ENCODE peak calls at places on chromosome 22, in eight cellular contexts. P is tibial nerve; W is upper lobe of right lung; G is CD4-positive, alpha-beta T cell; Y is ovary; L is nephron progenitor cell; R is foreskin keratinocyte; A is neural crest cell. Z is an unnamed sample.

GRCh38 chr22:26894766-26895485 is 237.5 kb downstream of the MIAT start:
- DNase-seq in P (no peak), W (no peak), G (no peak), Y (no peak), L (no peak), R (peak), A (no peak), Z (no peak)

GRCh38 chr22:27752141-27752540 is 49.4 kb downstream of the MN1 start:
- DNase-seq in P (no peak), W (no peak), G (no peak), Y (no peak), L (no peak), R (no peak), A (no peak), Z (no peak)

GRCh38 chr22:48736593-48737460 is 1090.8 kb downstream of the BRD1 start:
- DNase-seq in P (no peak), W (peak), G (no peak), Y (no peak), L (no peak), R (no peak), A (no peak), Z (no peak)

GRCh38 chr22:24054356-24054755 is 43.3 kb downstream of the CABIN1 start:
- DNase-seq in P (no peak), W (no peak), G (no peak), Y (no peak), L (no peak), R (no peak), A (no peak), Z (no peak)

GRCh38 chr22:27768027-27768640 is 33.4 kb downstream of the MN1 start:
- DNase-seq in P (no peak), W (no peak), G (no peak), Y (no peak), L (no peak), R (no peak), A (no peak), Z (no peak)

GRCh38 chr22:26038365-26038764 is 130.9 kb upstream of the SEZ6L start:
- DNase-seq in P (no peak), W (no peak), G (no peak), Y (no peak), L (no peak), R (no peak), A (no peak), Z (no peak)

GRCh38 chr22:37418627-37419369 is 8.5 kb downstream of the ELFN2 start:
- DNase-seq in P (no peak), W (no peak), G (no peak), Y (no peak), L (no peak), R (peak), A (no peak), Z (no peak)

GRCh38 chr22:25076281-25076680 is 123.4 kb upstream of the CRYBB3 start:
- DNase-seq in P (no peak), W (no peak), G (no peak), Y (no peak), L (no peak), R (no peak), A (no peak), Z (peak)

GRCh38 chr22:47201186-47201995 is 438.9 kb downstream of the TBC1D22A start:
- DNase-seq in P (peak), W (peak), G (no peak), Y (peak), L (no peak), R (no peak), A (no peak), Z (peak)

GRCh38 chr22:38138961-38139360 is 28.5 kb upstream of the BAIAP2L2 start:
- DNase-seq in P (no peak), W (peak), G (no peak), Y (no peak), L (no peak), R (no peak), A (no peak), Z (no peak)

GRCh38 chr22:37284807-37285355 is 2.6 kb downstream of the CYTH4 start:
- DNase-seq in P (no peak), W (peak), G (peak), Y (no peak), L (no peak), R (no peak), A (no peak), Z (peak)

GRCh38 chr22:42217019-42217751 is 53.3 kb downstream of the TCF20 start:
- DNase-seq in P (no peak), W (no peak), G (no peak), Y (no peak), L (no peak), R (no peak), A (no peak), Z (no peak)

GRCh38 chr22:45499746-45500145 is 2.9 kb upstream of the FBLN1 start:
- DNase-seq in P (no peak), W (no peak), G (no peak), Y (peak), L (no peak), R (no peak), A (no peak), Z (no peak)

GRCh38 chr22:48849513-48849912 is 978.2 kb downstream of the BRD1 start:
- DNase-seq in P (no peak), W (peak), G (no peak), Y (no peak), L (no peak), R (no peak), A (no peak), Z (no peak)

GRCh38 chr22:46635756-46636155 is 15.6 kb downstream of the GRAMD4 start:
- DNase-seq in P (no peak), W (no peak), G (no peak), Y (no peak), L (peak), R (no peak), A (no peak), Z (no peak)

GRCh38 chr22:26565181-26565580 is 24.8 kb downstream of the TPST2 start:
- DNase-seq in P (no peak), W (no peak), G (no peak), Y (no peak), L (no peak), R (peak), A (no peak), Z (no peak)

GRCh38 chr22:45253039-45253641 is 12.4 kb upstream of the KIAA0930 start:
- DNase-seq in P (no peak), W (no peak), G (no peak), Y (no peak), L (no peak), R (no peak), A (no peak), Z (no peak)

GRCh38 chr22:32850591-32851517 is 49.3 kb downstream of the TIMP3 start:
- DNase-seq in P (peak), W (no peak), G (no peak), Y (peak), L (no peak), R (no peak), A (no peak), Z (no peak)

GRCh38 chr22:22687638-22688500 is 43.5 kb downstream of the GGTLC2 start:
- DNase-seq in P (no peak), W (no peak), G (no peak), Y (no peak), L (peak), R (peak), A (peak), Z (no peak)

GRCh38 chr22:31857247-31857646 is 87.1 kb upstream of the YWHAH start:
- DNase-seq in P (no peak), W (no peak), G (no peak), Y (no peak), L (peak), R (peak), A (no peak), Z (no peak)

GRCh38 chr22:42925598-42925997 is 68.5 kb upstream of the ARFGAP3 start:
- DNase-seq in P (no peak), W (peak), G (no peak), Y (no peak), L (no peak), R (no peak), A (no peak), Z (peak)

GRCh38 chr22:35170716-35171697 is 86.3 kb upstream of the HMGXB4 start:
- DNase-seq in P (no peak), W (peak), G (no peak), Y (no peak), L (no peak), R (peak), A (no peak), Z (no peak)

GRCh38 chr22:22210375-22210774 is 34.2 kb upstream of the VPREB1 start:
- DNase-seq in P (no peak), W (no peak), G (no peak), Y (no peak), L (no peak), R (peak), A (no peak), Z (no peak)

GRCh38 chr22:24550028-24550901 is 4.7 kb downstream of the GUCD1 start:
- DNase-seq in P (no peak), W (no peak), G (no peak), Y (no peak), L (no peak), R (no peak), A (no peak), Z (no peak)

GRCh38 chr22:30933457-30933856 is 35.1 kb downstream of the MORC2 start:
- DNase-seq in P (no peak), W (no peak), G (no peak), Y (no peak), L (no peak), R (no peak), A (no peak), Z (no peak)

GRCh38 chr22:45007247-45007945 is 2.4 kb downstream of the PHF21B start:
- DNase-seq in P (no peak), W (no peak), G (no peak), Y (peak), L (peak), R (no peak), A (peak), Z (no peak)

GRCh38 chr22:48489551-48490512 is 1337.8 kb downstream of the BRD1 start:
- DNase-seq in P (no peak), W (peak), G (no peak), Y (peak), L (peak), R (no peak), A (peak), Z (no peak)

GRCh38 chr22:26702906-26703830 is 45.8 kb downstream of the MIAT start:
- DNase-seq in P (no peak), W (no peak), G (no peak), Y (no peak), L (no peak), R (no peak), A (no peak), Z (no peak)

GRCh38 chr22:44625981-44626687 is 75.9 kb upstream of the PRR5 start:
- DNase-seq in P (peak), W (peak), G (peak), Y (peak), L (peak), R (peak), A (peak), Z (peak)

GRCh38 chr22:23066200-23067022 is 3.9 kb upstream of the GNAZ start:
- DNase-seq in P (no peak), W (peak), G (no peak), Y (peak), L (no peak), R (no peak), A (no peak), Z (peak)

GRCh38 chr22:45997077-45997774 is 20.3 kb upstream of the WNT7B start:
- DNase-seq in P (peak), W (peak), G (no peak), Y (peak), L (peak), R (no peak), A (no peak), Z (no peak)

GRCh38 chr22:33917744-33918406 is 2.4 kb downstream of the LARGE1 start:
- DNase-seq in P (no peak), W (no peak), G (no peak), Y (no peak), L (peak), R (no peak), A (no peak), Z (no peak)

GRCh38 chr22:24434472-24435322 is 7.3 kb downstream of the ADORA2A start:
- DNase-seq in P (no peak), W (peak), G (peak), Y (no peak), L (no peak), R (no peak), A (no peak), Z (peak)

GRCh38 chr22:43263645-43264514 is 76.9 kb upstream of the TTLL12 start:
- DNase-seq in P (no peak), W (no peak), G (peak), Y (peak), L (no peak), R (peak), A (no peak), Z (peak)

DNA sequence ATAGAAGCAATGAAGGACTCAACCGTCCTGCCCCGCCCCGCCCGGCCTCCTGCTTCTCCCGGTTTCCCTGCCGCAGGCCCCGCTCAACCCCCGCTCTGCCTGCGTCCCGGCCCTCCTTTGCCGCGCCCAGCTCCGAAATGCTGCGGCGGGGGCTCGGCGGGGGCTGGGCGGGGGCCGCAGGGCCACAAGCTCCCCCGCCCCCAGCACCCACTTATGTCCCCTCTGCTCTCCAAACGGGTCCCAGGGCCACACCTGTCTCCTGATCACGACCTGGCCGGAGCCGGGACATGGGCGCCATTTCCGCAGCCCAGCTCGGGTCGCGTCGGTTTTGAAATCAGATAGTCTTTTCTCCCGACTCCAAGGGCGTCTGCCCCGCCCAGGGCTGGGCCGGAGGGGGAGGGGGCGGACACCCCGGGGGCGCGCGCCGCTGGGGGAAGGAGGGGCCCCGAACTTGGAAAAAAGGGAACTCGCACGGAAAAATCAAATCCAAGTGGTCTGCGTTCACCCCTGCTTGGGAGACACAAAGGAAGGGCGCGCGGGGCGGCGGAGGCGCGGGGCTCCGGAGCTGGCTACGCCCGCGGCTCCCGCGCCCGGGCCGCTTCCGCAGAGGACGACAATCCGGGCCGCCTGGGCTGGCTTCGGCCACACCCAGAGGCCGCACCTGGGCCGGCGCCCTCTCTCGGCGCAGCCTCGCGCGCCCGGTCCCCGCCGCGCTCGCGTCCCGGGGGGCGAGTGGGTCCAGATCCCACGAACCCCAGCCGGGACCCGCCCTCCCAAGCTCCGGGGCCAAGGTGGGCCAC is 70.5 kb upstream of the EP300 start:
- DNase-seq in P (peak), W (peak), G (peak), Y (peak), L (peak), R (peak), A (peak), Z (peak)
- TF ChIP-seq CTCF in P (peak), W (peak), G (no peak), Y (no peak), L (no peak), R (peak), A (no peak), Z (no peak)

GRCh38 chr22:29738118-29738815 is 18.5 kb downstream of the CABP7 start:
- DNase-seq in P (no peak), W (no peak), G (no peak), Y (no peak), L (no peak), R (no peak), A (no peak), Z (no peak)

GRCh38 chr22:29737251-29738117 is 17.7 kb downstream of the CABP7 start:
- DNase-seq in P (no peak), W (peak), G (no peak), Y (no peak), L (no peak), R (no peak), A (no peak), Z (no peak)

GRCh38 chr22:29734429-29734828 is 14.6 kb downstream of the CABP7 start:
- DNase-seq in P (no peak), W (no peak), G (no peak), Y (no peak), L (no peak), R (no peak), A (no peak), Z (no peak)

GRCh38 chr22:29733362-29734322 is 13.8 kb downstream of the CABP7 start:
- DNase-seq in P (no peak), W (peak), G (no peak), Y (no peak), L (peak), R (peak), A (no peak), Z (no peak)

GRCh38 chr22:29734853-29735252 is 15.1 kb downstream of the CABP7 start:
- DNase-seq in P (no peak), W (no peak), G (no peak), Y (no peak), L (no peak), R (no peak), A (no peak), Z (no peak)
- TF ChIP-seq CTCF in P (no peak), W (no peak), G (no peak), Y (no peak), L (no peak), R (no peak), A (no peak), Z (no peak)

DNA sequence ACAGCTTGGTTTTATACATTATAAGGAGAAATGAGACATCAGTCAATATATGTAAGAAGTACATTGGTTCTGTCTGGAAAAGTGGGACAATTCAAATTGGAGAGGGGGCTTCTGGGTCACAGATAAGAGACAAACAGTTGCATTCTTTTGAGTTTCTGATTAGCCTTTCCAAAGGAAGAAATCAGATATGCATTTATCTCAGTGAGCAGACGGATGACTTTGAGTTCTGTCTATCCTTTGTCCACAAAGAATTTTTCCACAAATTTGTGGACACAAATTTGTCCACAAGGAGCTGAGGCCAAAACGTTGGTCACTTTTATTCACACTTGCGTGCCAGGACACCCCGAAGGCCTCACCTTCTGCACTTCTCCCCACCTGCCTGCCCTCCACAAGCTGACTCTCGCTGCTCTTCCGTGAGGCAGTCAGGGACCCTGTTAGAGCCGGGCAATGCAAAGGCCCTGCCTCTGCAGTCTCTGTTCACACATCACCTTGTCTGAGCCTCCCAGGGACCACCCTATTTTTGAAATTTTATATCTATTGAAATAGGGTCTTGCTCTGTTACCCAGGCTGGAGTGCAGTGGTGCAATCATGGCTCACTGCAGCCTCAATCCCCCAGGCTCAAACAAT is 20.5 kb downstream of the IL17REL start:
- DNase-seq in P (peak), W (peak), G (no peak), Y (peak), L (no peak), R (no peak), A (no peak), Z (no peak)
- TF ChIP-seq CTCF in P (no peak), W (no peak), G (no peak), Y (no peak), L (no peak), R (no peak), A (no peak), Z (no peak)

GRCh38 chr22:20940904-20941385 is 23.7 kb downstream of the CRKL start:
- DNase-seq in P (no peak), W (peak), G (no peak), Y (no peak), L (no peak), R (no peak), A (no peak), Z (no peak)
- TF ChIP-seq CTCF in P (no peak), W (no peak), G (no peak), Y (no peak), L (no peak), R (no peak), A (no peak), Z (no peak)

DNA sequence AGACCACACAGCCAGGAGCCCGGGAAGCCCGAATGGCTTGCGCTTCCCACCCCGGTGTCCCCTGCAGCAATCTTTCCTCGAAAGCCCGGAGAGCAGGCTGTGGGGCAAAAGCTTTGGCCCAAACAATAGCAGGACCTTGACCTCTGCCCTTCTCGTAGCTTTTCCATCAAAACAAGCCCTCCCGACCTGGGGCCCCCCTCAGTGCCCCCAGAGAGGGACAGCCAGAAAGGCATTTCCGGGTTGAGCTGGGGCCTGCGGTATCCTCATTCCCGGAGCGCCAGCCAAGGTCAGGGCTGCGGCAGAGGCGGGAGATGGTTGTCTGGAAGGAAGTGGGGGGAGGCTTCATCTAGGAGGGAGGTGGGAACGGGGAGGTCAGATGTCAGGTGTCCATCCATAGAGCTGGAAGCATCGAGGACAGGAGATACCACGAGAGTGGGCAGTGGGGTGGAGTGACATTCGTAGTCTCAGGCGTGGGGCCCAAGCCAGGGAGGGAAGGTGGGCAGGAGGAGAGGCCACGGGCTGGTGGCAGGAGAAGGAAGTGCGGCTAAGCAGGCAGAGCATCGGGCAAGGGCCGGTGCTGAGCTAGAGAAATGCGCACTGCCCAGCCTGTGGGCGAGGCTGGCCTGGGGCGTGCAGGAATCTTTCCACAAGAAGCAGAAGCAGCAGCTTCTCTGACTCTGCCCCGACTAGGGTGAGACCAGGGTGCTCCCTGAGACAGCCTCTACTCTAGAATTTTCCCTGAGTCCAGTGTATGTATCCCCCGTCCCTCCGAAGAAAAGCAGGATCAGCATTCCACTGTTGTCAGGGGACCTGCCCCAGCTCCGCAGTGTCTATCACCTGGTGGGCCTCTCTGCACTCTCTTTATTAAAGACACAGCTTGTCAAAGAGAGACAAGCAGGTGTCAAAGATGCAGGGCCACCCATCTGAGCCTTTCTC is 14.3 kb downstream of the PDGFB start:
- DNase-seq in P (no peak), W (no peak), G (no peak), Y (peak), L (peak), R (no peak), A (no peak), Z (no peak)
- TF ChIP-seq CTCF in P (no peak), W (no peak), G (no peak), Y (no peak), L (no peak), R (no peak), A (no peak), Z (no peak)

DNA sequence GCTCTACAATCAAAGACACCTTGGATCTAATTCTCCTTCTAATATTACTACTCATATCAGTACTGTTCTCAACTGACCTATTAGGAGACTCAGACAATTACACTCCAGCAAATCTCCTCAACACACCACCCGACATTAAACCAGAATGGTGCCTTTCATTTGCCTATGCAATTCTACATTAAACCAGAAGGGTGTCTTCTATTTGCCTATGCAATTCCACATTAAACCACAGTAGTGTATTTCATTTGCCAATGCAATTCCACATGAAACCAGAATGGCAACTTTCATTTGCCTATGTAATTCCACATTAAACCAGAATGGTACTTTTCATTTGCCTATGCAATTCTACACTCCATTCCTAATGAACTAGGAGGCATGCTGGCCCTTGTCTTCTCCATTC is 15.3 kb upstream of the APOL3 start:
- DNase-seq in P (no peak), W (no peak), G (no peak), Y (no peak), L (no peak), R (no peak), A (no peak), Z (no peak)
- TF ChIP-seq CTCF in P (no peak), W (no peak), G (no peak), Y (no peak), L (no peak), R (peak), A (peak), Z (no peak)

Z was measured in natural killer cell.